ENCODE peak calls at places on chromosomes 5 and 9, in five cellular contexts. One of them, this sample, is unnamed.

GRCh38 chr9:69121155-69122085 is 52.7 kb upstream of the TJP2 start:
- DNase-seq in sciatic nerve: peak; percentile 69
- DNase-seq in NCI-H146: peak; percentile 70
- DNase-seq in EL: peak; percentile 57
- DNase-seq in NCI-H748 treated with DMSO at 0.1 percent for 48 hours: peak; percentile 69
- DNase-seq in this sample: peak; percentile 75

GRCh38 chr9:128555180-128555721 is 2.9 kb downstream of the SPTAN1 start:
- DNase-seq in sciatic nerve: no peak
- DNase-seq in NCI-H146: no peak
- DNase-seq in EL: peak; percentile 86
- DNase-seq in NCI-H748 treated with DMSO at 0.1 percent for 48 hours: no peak
- DNase-seq in this sample: peak; percentile 83

GRCh38 chr5:142713151-142713706 is 27.3 kb upstream of the FGF1 start:
- DNase-seq in sciatic nerve: peak; percentile 93
- DNase-seq in NCI-H146: peak; percentile 72
- DNase-seq in EL: peak; percentile 86
- DNase-seq in NCI-H748 treated with DMSO at 0.1 percent for 48 hours: peak; percentile 72
- DNase-seq in this sample: peak; percentile 89

GRCh38 chr9:136244116-136244775 is 1.4 kb downstream of the QSOX2 start:
- DNase-seq in sciatic nerve: no peak
- DNase-seq in NCI-H146: no peak
- DNase-seq in EL: no peak
- DNase-seq in NCI-H748 treated with DMSO at 0.1 percent for 48 hours: no peak
- DNase-seq in this sample: peak; percentile 46

GRCh38 chr9:95193067-95193466 is 124.4 kb downstream of the FANCC start:
- DNase-seq in sciatic nerve: no peak
- DNase-seq in NCI-H146: no peak
- DNase-seq in EL: no peak
- DNase-seq in NCI-H748 treated with DMSO at 0.1 percent for 48 hours: no peak
- DNase-seq in this sample: no peak

GRCh38 chr5:159100928-159101646 is 1.4 kb upstream of the EBF1 start:
- DNase-seq in sciatic nerve: no peak
- DNase-seq in NCI-H146: no peak
- DNase-seq in EL: no peak
- DNase-seq in NCI-H748 treated with DMSO at 0.1 percent for 48 hours: no peak
- DNase-seq in this sample: no peak

GRCh38 chr5:11046160-11046559 is 285.1 kb upstream of the DAP start:
- DNase-seq in sciatic nerve: no peak
- DNase-seq in NCI-H146: no peak
- DNase-seq in EL: peak; percentile 12
- DNase-seq in NCI-H748 treated with DMSO at 0.1 percent for 48 hours: peak; percentile 28
- DNase-seq in this sample: no peak

GRCh38 chr9:124764774-124765438 is 6.2 kb downstream of the NR6A1 start:
- DNase-seq in sciatic nerve: no peak
- DNase-seq in NCI-H146: no peak
- DNase-seq in EL: peak; percentile 26
- DNase-seq in NCI-H748 treated with DMSO at 0.1 percent for 48 hours: no peak
- DNase-seq in this sample: no peak

GRCh38 chr5:172530406-172530805 is 76.1 kb upstream of the SH3PXD2B start:
- DNase-seq in sciatic nerve: no peak
- DNase-seq in NCI-H146: no peak
- DNase-seq in EL: no peak
- DNase-seq in NCI-H748 treated with DMSO at 0.1 percent for 48 hours: no peak
- DNase-seq in this sample: no peak

GRCh38 chr9:137227057-137227852 is at the start of gene RNF224:
- DNase-seq in sciatic nerve: peak; percentile 85
- DNase-seq in NCI-H146: peak; percentile 63
- DNase-seq in EL: peak; percentile 75
- DNase-seq in NCI-H748 treated with DMSO at 0.1 percent for 48 hours: peak; percentile 31
- DNase-seq in this sample: peak; percentile 87

GRCh38 chr9:136779808-136780207 is 11.3 kb upstream of the TMEM141 start:
- DNase-seq in sciatic nerve: no peak
- DNase-seq in NCI-H146: no peak
- DNase-seq in EL: no peak
- DNase-seq in NCI-H748 treated with DMSO at 0.1 percent for 48 hours: no peak
- DNase-seq in this sample: no peak